ENCODE peak calls at places on chromosome 13, in seven cellular contexts. F, U, L, I, Y, T and Q are unnamed samples.

GRCh38 chr13:35179494-35179893 is 237.4 kb downstream of the NBEA start:
- DNase-seq in U (no peak), F (no peak), T (no peak), L (no peak), I (peak; percentile 67), Y (no peak), Q (peak; percentile 76)

GRCh38 chr13:37966266-37966665 is 96.7 kb upstream of the TRPC4 start:
- DNase-seq in F (no peak), Y (no peak), T (no peak), I (no peak), L (no peak), U (no peak), Q (peak; percentile 6)

GRCh38 chr13:111370570-111371150 is 50.2 kb downstream of the TEX29 start:
- DNase-seq in F (no peak), T (no peak), I (no peak), L (no peak), Y (no peak), U (no peak), Q (no peak)

GRCh38 chr13:109301711-109302110 is 484.7 kb downstream of the IRS2 start:
- DNase-seq in I (no peak), T (no peak), Y (no peak), U (no peak), L (no peak), F (no peak), Q (no peak)

GRCh38 chr13:113157206-113157928 is 1.1 kb upstream of the PROZ start:
- DNase-seq in U (peak; percentile 10), Y (no peak), T (no peak), I (no peak), L (no peak), F (no peak), Q (no peak)

GRCh38 chr13:95485045-95485517 is 67.4 kb upstream of the CLDN10 start:
- DNase-seq in I (peak; percentile 59), L (peak; percentile 30), Y (no peak), U (peak; percentile 50), T (no peak), F (no peak), Q (no peak)

GRCh38 chr13:99122171-99122570 is 78.5 kb upstream of the UBAC2 start:
- DNase-seq in Y (no peak), F (no peak), U (no peak), T (no peak), I (no peak), L (no peak), Q (no peak)

GRCh38 chr13:30091691-30092090 is 215.7 kb downstream of the KATNAL1 start:
- DNase-seq in F (no peak), U (no peak), I (no peak), L (no peak), Y (no peak), T (no peak), Q (no peak)

GRCh38 chr13:33644607-33645543 is 173.1 kb upstream of the RFC3 start:
- DNase-seq in T (no peak), U (no peak), L (peak; percentile 63), I (peak; percentile 66), F (no peak), Y (no peak), Q (peak; percentile 80)

GRCh38 chr13:85412448-85412847 is 386.8 kb downstream of the SLITRK6 start:
- DNase-seq in Y (no peak), F (no peak), T (no peak), L (no peak), U (no peak), I (no peak), Q (no peak)

GRCh38 chr13:24921003-24921402 is 157.0 kb downstream of the RNF17 start:
- DNase-seq in Y (no peak), T (no peak), I (no peak), F (no peak), U (no peak), L (no peak), Q (no peak)

GRCh38 chr13:46624353-46624752 is 71.4 kb downstream of the LRCH1 start:
- DNase-seq in U (no peak), F (no peak), T (no peak), Y (no peak), I (no peak), L (no peak), Q (no peak)

GRCh38 chr13:91894311-91894710 is 495.9 kb downstream of the GPC5 start:
- DNase-seq in I (peak; percentile 6), L (no peak), U (no peak), T (no peak), F (no peak), Y (no peak), Q (no peak)

GRCh38 chr13:24348797-24349515 is 39.6 kb downstream of the C1QTNF9 start:
- DNase-seq in L (no peak), U (peak; percentile 11), T (no peak), Y (no peak), I (no peak), F (no peak), Q (no peak)

GRCh38 chr13:36154567-36155231 is 23.5 kb upstream of the DCLK1 start:
- DNase-seq in U (no peak), Y (no peak), T (no peak), I (peak; percentile 9), L (no peak), F (no peak), Q (peak; percentile 8)

GRCh38 chr13:99768986-99769385 is 202.6 kb downstream of the ZIC5 start:
- DNase-seq in T (no peak), U (no peak), F (no peak), Y (no peak), L (no peak), I (no peak), Q (no peak)

GRCh38 chr13:66312312-66313087 is 917.6 kb downstream of the PCDH9 start:
- DNase-seq in Y (no peak), F (no peak), U (no peak), T (no peak), L (peak; percentile 41), I (peak; percentile 77), Q (peak; percentile 10)